ENCODE peak calls at places on chromosomes 12 and 14, in ten cellular contexts. Z, E, K, C, R, D, W, B, P and V are unnamed samples. For H3K36me3, the result is how much of the 10 kb centered on the place peaks cover.

GRCh38 chr12:132449565-132450390 is 40.2 kb upstream of the FBRSL1 start:
- DNase-seq in D (no peak), Z (no peak), E (no peak), P (peak), B (no peak), K (no peak), R (no peak), C (no peak), W (no peak), V (no peak)

GRCh38 chr12:1825382-1826102 is 5.2 kb downstream of the LRTM2 start:
- DNase-seq in R (no peak), B (no peak), P (no peak), C (no peak), K (no peak), D (no peak), W (no peak), E (no peak), Z (no peak), V (no peak)

GRCh38 chr12:54475542-54475941 is 2.1 kb upstream of the GTSF1 start:
- DNase-seq in Z (no peak), E (no peak), R (no peak), W (no peak), P (no peak), K (no peak), B (no peak), C (no peak), D (no peak), V (no peak)

GRCh38 chr12:80509781-80510556 is 65.9 kb downstream of the PTPRQ start:
- DNase-seq in R (no peak), E (no peak), D (peak), P (no peak), B (no peak), C (peak), Z (no peak), W (no peak), K (no peak), V (peak)

GRCh38 chr12:2266666-2267623 is 214.2 kb downstream of the CACNA1C start:
- DNase-seq in B (no peak), W (no peak), Z (no peak), E (peak), D (no peak), P (no peak), C (no peak), K (no peak), R (peak), V (no peak)

GRCh38 chr14:88556581-88556980 is 1.8 kb upstream of the PTPN21 start:
- DNase-seq in R (no peak), B (no peak), D (peak), P (no peak), E (no peak), K (no peak), W (no peak), Z (no peak), C (peak), V (no peak)

GRCh38 chr14:52961060-52961639 is 10.3 kb upstream of the FERMT2 start:
- DNase-seq in C (peak), Z (peak), W (no peak), D (peak), E (no peak), K (peak), R (no peak), P (peak), B (peak), V (no peak)

GRCh38 chr12:132280436-132280835 is 49.0 kb downstream of the GALNT9 start:
- DNase-seq in P (no peak), C (no peak), Z (no peak), D (no peak), W (no peak), R (no peak), K (no peak), B (no peak), E (no peak), V (no peak)

GRCh38 chr12:110278137-110278536 is 2.9 kb upstream of the ATP2A2 start:
- DNase-seq in D (no peak), R (no peak), Z (no peak), C (no peak), P (no peak), B (no peak), E (no peak), W (no peak), K (no peak), V (no peak)

GRCh38 chr14:63616015-63616414 is 25.7 kb downstream of the WDR89 start:
- DNase-seq in B (no peak), W (peak), Z (no peak), E (no peak), R (no peak), C (no peak), D (no peak), K (no peak), P (no peak), V (no peak)

GRCh38 chr14:49405291-49405690 is 180.9 kb downstream of the RPS29 start:
- DNase-seq in W (no peak), K (no peak), Z (no peak), C (peak), R (no peak), D (peak), E (no peak), B (no peak), P (no peak), V (peak)

GRCh38 chr12:4438834-4439596 is 6.6 kb downstream of the FGF6 start:
- DNase-seq in P (no peak), Z (peak), D (no peak), E (no peak), W (no peak), B (no peak), R (no peak), K (no peak), C (no peak), V (no peak)

GRCh38 chr12:72015895-72016294 is 77.2 kb downstream of the TPH2 start:
- DNase-seq in B (no peak), P (no peak), R (no peak), K (no peak), W (no peak), C (no peak), D (no peak), Z (no peak), E (no peak), V (no peak)

GRCh38 chr14:85528882-85529585 is 910 bp upstream of the FLRT2 start:
- DNase-seq in B (peak), R (no peak), D (peak), K (no peak), C (peak), E (no peak), W (no peak), Z (no peak), P (no peak), V (no peak)

GRCh38 chr12:91361864-91362263 is 179.2 kb upstream of the DCN start:
- DNase-seq in K (no peak), W (no peak), R (no peak), B (no peak), C (no peak), D (no peak), P (no peak), Z (no peak), E (no peak), V (no peak)

GRCh38 chr14:70168401-70168800 is 20.4 kb downstream of the SLC8A3 start:
- DNase-seq in Z (no peak), B (no peak), W (no peak), R (no peak), E (no peak), K (no peak), D (no peak), P (no peak), C (no peak), V (no peak)

GRCh38 chr14:30283822-30284446 is 275.0 kb upstream of the G2E3 start:
- DNase-seq in B (peak), R (no peak), D (peak), P (no peak), C (peak), W (no peak), K (no peak), Z (peak), E (no peak), V (no peak)

GRCh38 chr14:105908006-105908405 is 381.6 kb downstream of the TMEM121 start:
- DNase-seq in Z (no peak), W (no peak), B (no peak), P (no peak), C (no peak), K (no peak), R (no peak), E (no peak), D (no peak), V (no peak)

GRCh38 chr14:88737245-88737644 is 55.5 kb downstream of the EML5 start:
- DNase-seq in K (no peak), B (no peak), P (no peak), D (no peak), C (no peak), W (no peak), R (no peak), E (no peak), Z (no peak), V (no peak)

GRCh38 chr14:25049127-25049558 is 804 bp downstream of the STXBP6 start:
- DNase-seq in P (no peak), Z (peak), W (no peak), C (no peak), K (no peak), R (no peak), E (peak), B (peak), D (peak), V (no peak)

GRCh38 chr12:116813271-116814041 is 67.8 kb downstream of the HRK start:
- DNase-seq in K (no peak), B (peak), Z (no peak), W (peak), R (no peak), D (peak), P (no peak), E (no peak), C (no peak), V (no peak)

GRCh38 chr14:78172428-78172827 is 2.3 kb downstream of the NRXN3 start:
- DNase-seq in D (no peak), R (no peak), B (no peak), Z (no peak), E (no peak), P (no peak), W (no peak), K (no peak), C (no peak), V (no peak)

GRCh38 chr12:66733839-66734238 is 55.0 kb upstream of the GRIP1 start:
- DNase-seq in B (no peak), W (no peak), P (no peak), D (no peak), K (no peak), C (no peak), Z (no peak), R (no peak), E (no peak), V (no peak)

GRCh38 chr12:101925352-101925751 is 48.0 kb downstream of the DRAM1 start:
- DNase-seq in C (peak), K (peak), D (peak), P (no peak), W (peak), E (no peak), B (no peak), R (no peak), Z (peak), V (peak)

GRCh38 chr12:76041406-76041805 is 9.8 kb upstream of the PHLDA1 start:
- DNase-seq in B (no peak), P (no peak), C (no peak), E (no peak), W (no peak), Z (no peak), K (no peak), R (no peak), D (no peak), V (no peak)

GRCh38 chr14:81473456-81474155 is 60.0 kb downstream of the SEL1L start:
- DNase-seq in D (no peak), C (no peak), B (no peak), R (no peak), K (no peak), P (no peak), Z (no peak), E (no peak), W (no peak), V (no peak)

GRCh38 chr12:54160807-54161480 is 27.8 kb downstream of the SMUG1 start:
- DNase-seq in E (no peak), D (no peak), B (no peak), W (no peak), Z (no peak), P (no peak), C (no peak), R (no peak), K (no peak), V (no peak)

GRCh38 chr14:105118646-105119409 is 49.7 kb downstream of the JAG2 start:
- DNase-seq in W (peak), Z (no peak), D (no peak), P (no peak), C (no peak), E (no peak), B (peak), R (peak), K (peak), V (no peak)

GRCh38 chr12:53160000-53160399 is 20.5 kb upstream of the ZNF740 start:
- DNase-seq in B (no peak), K (no peak), R (no peak), P (no peak), W (no peak), Z (no peak), C (no peak), D (no peak), E (no peak), V (no peak)

GRCh38 chr12:100953677-100954076 is 159.1 kb downstream of the ANO4 start:
- DNase-seq in R (no peak), W (no peak), B (no peak), E (no peak), C (no peak), D (no peak), P (no peak), K (no peak), Z (no peak), V (no peak)

GRCh38 chr12:93390025-93390424 is 12.3 kb downstream of the NUDT4 start:
- DNase-seq in B (no peak), D (no peak), W (no peak), Z (no peak), K (no peak), R (no peak), C (no peak), E (no peak), P (no peak), V (no peak)

GRCh38 chr14:69014829-69015259 is 35.7 kb upstream of the ACTN1 start:
- DNase-seq in B (no peak), Z (no peak), R (no peak), D (peak), W (no peak), C (peak), K (no peak), P (no peak), E (no peak), V (no peak)

GRCh38 chr14:49770212-49770817 is 2.4 kb downstream of the KLHDC2 start:
- DNase-seq in B (peak), P (no peak), E (peak), W (no peak), K (peak), D (peak), Z (peak), R (no peak), C (peak), V (no peak)

GRCh38 chr12:53726946-53727309 is 324 bp downstream of the CALCOCO1 start:
- DNase-seq in Z (no peak), B (peak), K (no peak), P (no peak), E (no peak), D (no peak), C (no peak), W (no peak), R (no peak), V (no peak)

GRCh38 chr14:55450539-55450938 is 10.1 kb upstream of the TBPL2 start:
- DNase-seq in Z (no peak), R (no peak), D (no peak), B (no peak), K (no peak), E (no peak), C (no peak), W (no peak), P (no peak), V (no peak)

GRCh38 chr14:71507681-71508080 is 424.5 kb upstream of the RGS6 start:
- DNase-seq in Z (no peak), E (no peak), D (no peak), K (no peak), B (no peak), C (no peak), P (no peak), W (no peak), R (no peak), V (no peak)
- TF ChIP-seq CTCF in Z (no peak), E (no peak), D (no peak), K (no peak), B (no peak), C (no peak), P (no peak), W (no peak), R (no peak), V (no peak)

DNA sequence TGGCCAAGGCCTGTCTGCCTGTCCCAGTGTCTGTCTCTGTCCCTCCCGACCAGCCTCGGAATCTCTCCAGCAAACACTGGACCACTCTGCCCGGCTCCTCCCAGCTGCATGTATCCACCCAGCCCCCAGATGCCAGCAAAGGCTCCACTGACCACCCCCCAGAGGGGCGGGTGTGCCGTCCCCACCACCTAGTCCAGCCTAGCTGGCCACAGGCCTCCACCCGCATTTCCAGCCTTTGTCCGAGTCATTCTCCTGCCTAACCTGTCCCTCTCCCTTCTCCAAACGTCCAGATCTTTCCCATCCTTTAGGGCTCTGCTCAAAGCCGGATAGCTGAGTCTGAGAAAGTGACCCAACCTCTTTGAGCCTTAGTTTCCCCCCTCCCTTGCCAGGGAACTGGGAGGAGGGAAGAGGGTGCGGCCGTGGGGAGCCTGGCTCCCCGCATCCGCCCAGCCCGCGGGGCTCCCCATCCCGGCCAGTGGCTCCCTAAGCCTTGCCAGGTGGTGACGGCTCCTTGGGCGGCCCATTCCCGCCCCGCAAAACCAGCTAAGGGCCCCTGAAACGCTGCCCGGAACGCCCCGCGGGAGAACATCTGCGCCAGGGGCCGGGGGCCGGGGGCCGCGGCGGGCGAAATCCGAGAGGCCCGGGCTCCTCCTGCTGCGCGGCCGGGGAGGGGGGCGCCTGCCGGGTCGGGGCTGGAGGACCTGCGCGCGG is 34.6 kb upstream of the ANKRD9 start:
- DNase-seq in W (no peak), P (no peak), R (no peak), Z (no peak), D (no peak), C (no peak), B (peak), K (no peak), E (no peak), V (no peak)
- H3K4me3 ChIP-seq in W (peak), P (no peak), R (peak), Z (peak), D (no peak), C (no peak), B (peak), K (no peak), E (peak), V (no peak)

GRCh38 chr14:34614638-34615037 is 15.3 kb downstream of the SNX6 start:
- DNase-seq in P (no peak), W (no peak), C (no peak), K (no peak), B (no peak), D (no peak), R (no peak), Z (no peak), E (no peak), V (no peak)
- H3K36me3 ChIP-seq in P (under half), W (half or more), C (under half), K (under half), B (under half), D (under half), R (under half), Z (under half), E (under half), V (under half)

DNA sequence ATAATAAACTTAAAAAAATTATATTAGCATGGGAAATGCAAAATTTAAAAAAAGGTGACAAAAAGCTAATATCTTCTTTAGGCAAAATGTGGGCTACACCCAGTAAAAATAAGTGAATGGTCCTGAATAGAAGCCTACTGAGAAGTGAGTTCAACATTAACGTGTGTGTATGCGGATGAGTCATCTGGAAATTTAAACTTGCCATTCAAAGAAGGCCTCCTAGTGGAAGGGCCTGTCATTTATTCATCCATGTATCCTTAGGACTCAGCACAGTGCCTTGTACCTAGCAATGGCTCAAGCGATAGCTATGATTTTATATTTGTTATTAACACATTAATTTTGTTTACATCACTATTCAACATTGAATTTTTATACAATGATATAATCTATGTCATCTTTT is 226.2 kb downstream of the NUBPL start:
- DNase-seq in B (no peak), W (no peak), P (no peak), K (no peak), C (peak), Z (no peak), E (no peak), D (no peak), R (no peak), V (no peak)
- TF ChIP-seq CTCF in B (no peak), W (no peak), P (no peak), K (no peak), C (peak), Z (no peak), E (peak), D (no peak), R (no peak), V (no peak)